ENCODE peak calls at places on chromosomes 11 and 22, in nine cellular contexts. P is substantia nigra; H is fibroblast of pulmonary artery; D is stimulated activated CD8-positive, alpha-beta memory T cell treated with anti-CD3 and anti-CD28 coated beads, Interleukin-4, amount 100 ng/mL, for 48 hours; O is GM12892; Y is OCI-M1; N is ACHN; L is stimulated activated CD4-positive, alpha-beta T cell treated with anti-CD3 and anti-CD28 coated beads, Interleukin-12 subunit alpha, Interleukin-12 subunit beta, amount 100 ng/mL, for 48 hours; K is fibroblast of the conjunctiva. G is an unnamed sample.

GRCh38 chr11:66113132-66113856 is 43.2 kb downstream of the PACS1 start:
- DNase-seq in P (no peak), L (no peak), O (no peak), K (no peak), D (no peak), Y (peak), H (peak), N (peak), G (no peak)

GRCh38 chr22:37559901-37560681 is at the start of gene CDC42EP1:
- DNase-seq in N (peak), K (no peak), D (no peak), P (peak), O (no peak), H (peak), Y (no peak), L (no peak), G (peak)

GRCh38 chr11:2810401-2811205 is 75.0 kb downstream of the CDKN1C start:
- DNase-seq in O (no peak), K (no peak), L (no peak), P (no peak), Y (no peak), N (no peak), D (no peak), H (no peak), G (no peak)

GRCh38 chr22:39238966-39239510 is 5.7 kb downstream of the PDGFB start:
- DNase-seq in N (no peak), K (no peak), Y (no peak), H (no peak), D (no peak), O (no peak), P (no peak), L (no peak), G (no peak)

GRCh38 chr11:96113100-96113710 is 189.3 kb upstream of the MTMR2 start:
- DNase-seq in H (peak), N (no peak), L (no peak), P (no peak), K (no peak), O (no peak), D (no peak), Y (no peak), G (no peak)

GRCh38 chr11:49851971-49852389 is 100.2 kb upstream of the OR4C13 start:
- DNase-seq in H (no peak), D (no peak), L (no peak), N (no peak), P (no peak), Y (no peak), K (no peak), O (no peak), G (no peak)

GRCh38 chr11:69924308-69925161 is 105.3 kb upstream of the FGF3 start:
- DNase-seq in H (no peak), O (no peak), K (no peak), P (no peak), D (no peak), Y (no peak), L (no peak), N (no peak), G (no peak)

GRCh38 chr11:20980736-20981135 is 311.4 kb downstream of the NELL1 start:
- DNase-seq in L (no peak), H (no peak), Y (no peak), N (no peak), D (no peak), P (no peak), O (no peak), K (no peak), G (no peak)

GRCh38 chr22:38017272-38017920 is 33.0 kb upstream of the SOX10 start:
- DNase-seq in P (peak), L (no peak), K (peak), D (no peak), O (no peak), H (peak), Y (peak), N (no peak), G (peak)

GRCh38 chr11:64064374-64065140 is 28.8 kb downstream of the FLRT1 start:
- DNase-seq in O (no peak), P (no peak), L (no peak), H (no peak), K (no peak), N (no peak), D (no peak), Y (no peak), G (no peak)

GRCh38 chr22:48083502-48083901 is 1321.1 kb downstream of the TBC1D22A start:
- DNase-seq in Y (no peak), H (no peak), P (no peak), L (no peak), D (no peak), K (no peak), O (no peak), N (no peak), G (no peak)

GRCh38 chr11:124987096-124987495 is 33.1 kb downstream of the CCDC15 start:
- DNase-seq in O (no peak), K (no peak), H (no peak), Y (no peak), P (no peak), L (no peak), D (no peak), N (no peak), G (no peak)

GRCh38 chr11:28674432-28675076 is 566.4 kb downstream of the METTL15 start:
- DNase-seq in Y (peak), N (peak), P (no peak), L (no peak), H (peak), K (peak), O (no peak), D (peak), G (no peak)

G was measured in anterior cingulate cortex.